ENCODE peak calls at places on chromosomes 7 and 10, in four cellular contexts. Q is T-helper 9 cell, B is neural progenitor cell, E is EL. D is an unnamed sample.

GRCh38 chr7:158802535-158803199 is 26.6 kb downstream of the ESYT2 start:
- DNase-seq in E (peak), Q (no peak), B (no peak), D (no peak)

GRCh38 chr7:47962262-47962661 is 14.0 kb upstream of the PKD1L1 start:
- DNase-seq in Q (no peak), E (no peak), B (no peak), D (no peak)

GRCh38 chr10:49119746-49120145 is 4.4 kb upstream of the VSTM4 start:
- DNase-seq in Q (no peak), B (no peak), E (peak), D (no peak)

GRCh38 chr7:155560982-155561686 is 14.8 kb upstream of the CNPY1 start:
- DNase-seq in B (no peak), Q (no peak), E (no peak), D (no peak)

GRCh38 chr10:79387974-79388850 is 40.9 kb downstream of the PPIF start:
- DNase-seq in E (no peak), B (no peak), Q (no peak), D (no peak)

GRCh38 chr10:63415635-63416244 is 50.0 kb downstream of the JMJD1C start:
- DNase-seq in B (no peak), Q (no peak), E (no peak), D (no peak)

GRCh38 chr10:72084094-72084459 is 4.3 kb downstream of the SPOCK2 start:
- DNase-seq in B (no peak), Q (peak), E (no peak), D (peak)

GRCh38 chr7:131109011-131109756 is 218.5 kb upstream of the MKLN1 start:
- DNase-seq in B (no peak), E (peak), Q (no peak), D (no peak)

GRCh38 chr7:1233328-1234048 is 816 bp downstream of the UNCX start:
- DNase-seq in B (peak), Q (no peak), E (no peak), D (no peak)

GRCh38 chr7:111678986-111679385 is 116.7 kb upstream of the IMMP2L start:
- DNase-seq in E (peak), Q (no peak), B (no peak), D (no peak)

GRCh38 chr7:139044813-139045794 is 9.3 kb upstream of the ZC3HAV1L start:
- DNase-seq in B (no peak), Q (no peak), E (no peak), D (no peak)

GRCh38 chr10:63206576-63206975 is 73.4 kb downstream of the NRBF2 start:
- DNase-seq in B (no peak), E (no peak), Q (no peak), D (no peak)

GRCh38 chr10:43395571-43396060 is 13.4 kb downstream of the HNRNPF start:
- DNase-seq in E (peak), Q (peak), B (no peak), D (peak)

GRCh38 chr7:79420464-79420863 is 33.0 kb downstream of the MAGI2 start:
- DNase-seq in B (no peak), Q (no peak), E (peak), D (no peak)

GRCh38 chr7:116950889-116951351 is 2.4 kb upstream of the ST7 start:
- DNase-seq in B (no peak), Q (no peak), E (no peak), D (no peak)

GRCh38 chr10:79292789-79293746 is 54.2 kb upstream of the PPIF start:
- DNase-seq in E (peak), B (peak), Q (no peak), D (no peak)

GRCh38 chr10:12243860-12244620 is 48.1 kb downstream of the CDC123 start:
- DNase-seq in B (no peak), E (no peak), Q (no peak), D (no peak)

GRCh38 chr10:46524471-46525176 is 31.8 kb downstream of the GPRIN2 start:
- DNase-seq in B (peak), Q (no peak), E (peak), D (no peak)

GRCh38 chr7:127683776-127684681 is 32.0 kb downstream of the SND1 start:
- DNase-seq in E (no peak), Q (no peak), B (no peak), D (no peak)

GRCh38 chr7:542935-543789 is 23.5 kb upstream of the PDGFA start:
- DNase-seq in E (peak), B (no peak), Q (no peak), D (no peak)

GRCh38 chr10:80609331-80609730 is 71.6 kb downstream of the SH2D4B start:
- DNase-seq in E (no peak), B (no peak), Q (no peak), D (no peak)

GRCh38 chr10:99345350-99345749 is 16.2 kb downstream of the CNNM1 start:
- DNase-seq in E (peak), B (no peak), Q (no peak), D (no peak)

GRCh38 chr7:87193912-87194311 is 25.6 kb downstream of the TMEM243 start:
- DNase-seq in E (no peak), Q (no peak), B (no peak), D (no peak)

GRCh38 chr10:15789793-15790525 is 70.2 kb upstream of the ITGA8 start:
- DNase-seq in B (no peak), E (peak), Q (no peak), D (no peak)

GRCh38 chr10:119693262-119693957 is 32.4 kb upstream of the INPP5F start:
- DNase-seq in B (no peak), E (no peak), Q (no peak), D (no peak)

GRCh38 chr7:82593780-82594179 is 150.2 kb upstream of the CACNA2D1 start:
- DNase-seq in E (no peak), Q (no peak), B (no peak), D (no peak)

GRCh38 chr7:45594780-45595535 is 20.8 kb downstream of the ADCY1 start:
- DNase-seq in Q (no peak), E (no peak), B (no peak), D (no peak)

GRCh38 chr7:23246540-23246939 is at the start of gene GPNMB:
- DNase-seq in B (no peak), Q (no peak), E (peak), D (no peak)

GRCh38 chr7:114937422-114937821 is 15.5 kb downstream of the MDFIC start:
- DNase-seq in E (no peak), B (no peak), Q (no peak), D (no peak)

GRCh38 chr7:16915405-16915804 is 33.6 kb upstream of the AGR3 start:
- DNase-seq in B (no peak), E (peak), Q (no peak), D (no peak)

GRCh38 chr7:24406818-24407226 is 122.8 kb downstream of the NPY start:
- DNase-seq in E (no peak), Q (no peak), B (peak), D (no peak)

GRCh38 chr7:82017334-82017943 is 247.6 kb upstream of the HGF start:
- DNase-seq in B (peak), E (peak), Q (no peak), D (no peak)

GRCh38 chr7:131557521-131558385 is 1.3 kb upstream of the PODXL start:
- DNase-seq in Q (no peak), E (no peak), B (peak), D (no peak)

GRCh38 chr7:69906309-69906995 is 308.2 kb downstream of the AUTS2 start:
- DNase-seq in B (no peak), Q (no peak), E (no peak), D (no peak)